ENCODE peak calls at places on chromosomes 3 and 15, in ten cellular contexts. Z is heart right ventricle, S is left lobe of liver, T is cardiac septum, U is NAMALWA, P is lung, H is T-helper 2 cell, I is KG1, Q is foreskin melanocyte, N is epithelial cell of esophagus. W is an unnamed sample.
A peak's percentile ranks its signal among the peaks of the same experiment; 100 is the strongest.

GRCh38 chr3:123272547-123272946 is 70.8 kb downstream of the SEC22A start:
- DNase-seq in Z (no peak), S (no peak), T (no peak), U (no peak), P (no peak), H (no peak), I (no peak), Q (peak; percentile 42), N (peak; percentile 63), W (no peak)

GRCh38 chr3:170344971-170345370 is 12.5 kb upstream of the SKIL start:
- DNase-seq in Z (no peak), S (no peak), T (no peak), U (no peak), P (no peak), H (no peak), I (no peak), Q (no peak), N (peak; percentile 57), W (peak; percentile 54)

GRCh38 chr3:43770426-43771103 is 79.8 kb downstream of the ABHD5 start:
- DNase-seq in Z (peak; percentile 72), S (peak; percentile 49), T (peak; percentile 85), U (no peak), P (peak; percentile 78), H (peak; percentile 47), I (no peak), Q (no peak), N (peak; percentile 24), W (no peak)

GRCh38 chr3:30689202-30689641 is 82.8 kb downstream of the TGFBR2 start:
- DNase-seq in Z (no peak), S (no peak), T (no peak), U (no peak), P (no peak), H (no peak), I (no peak), Q (peak; percentile 95), N (peak; percentile 51), W (peak; percentile 77)

GRCh38 chr3:28053759-28054158 is 187.7 kb upstream of the CMC1 start:
- DNase-seq in Z (no peak), S (no peak), T (no peak), U (no peak), P (no peak), H (no peak), I (no peak), Q (no peak), N (peak; percentile 86), W (peak; percentile 81)

GRCh38 chr15:98322551-98322950 is 325.8 kb upstream of the IGF1R start:
- DNase-seq in Z (no peak), S (no peak), T (no peak), U (no peak), P (no peak), H (no peak), I (no peak), Q (no peak), N (peak; percentile 51), W (no peak)

GRCh38 chr3:30826381-30827061 is 67.9 kb downstream of the GADL1 start:
- DNase-seq in Z (peak; percentile 16), S (no peak), T (no peak), U (no peak), P (no peak), H (no peak), I (no peak), Q (peak; percentile 19), N (no peak), W (peak; percentile 21)

GRCh38 chr3:50454671-50455070 is 48.8 kb downstream of the CACNA2D2 start:
- DNase-seq in Z (no peak), S (no peak), T (no peak), U (no peak), P (no peak), H (no peak), I (no peak), Q (no peak), N (no peak), W (no peak)

GRCh38 chr3:29582310-29582709 is 301.4 kb downstream of the RBMS3 start:
- DNase-seq in Z (no peak), S (no peak), T (no peak), U (no peak), P (no peak), H (no peak), I (no peak), Q (no peak), N (no peak), W (no peak)

GRCh38 chr3:16112910-16113504 is 61.5 kb upstream of the GALNT15 start:
- DNase-seq in Z (no peak), S (no peak), T (no peak), U (no peak), P (no peak), H (no peak), I (no peak), Q (no peak), N (peak; percentile 50), W (peak; percentile 77)

GRCh38 chr3:123817413-123817812 is 66.7 kb downstream of the MYLK start:
- DNase-seq in Z (no peak), S (no peak), T (no peak), U (no peak), P (no peak), H (no peak), I (no peak), Q (no peak), N (no peak), W (no peak)

GRCh38 chr15:77012868-77013267 is 17.9 kb downstream of the PSTPIP1 start:
- DNase-seq in Z (no peak), S (no peak), T (no peak), U (no peak), P (no peak), H (peak; percentile 76), I (no peak), Q (no peak), N (no peak), W (peak; percentile 66)

GRCh38 chr3:186849392-186849975 is 7.0 kb downstream of the ADIPOQ start:
- DNase-seq in Z (no peak), S (no peak), T (no peak), U (peak; percentile 84), P (no peak), H (peak; percentile 42), I (no peak), Q (no peak), N (peak; percentile 52), W (no peak)

GRCh38 chr3:49680493-49681231 is 6.5 kb downstream of the APEH start:
- DNase-seq in Z (no peak), S (no peak), T (no peak), U (no peak), P (no peak), H (no peak), I (no peak), Q (no peak), N (no peak), W (peak; percentile 92)

GRCh38 chr15:79193157-79193948 is 89.2 kb upstream of the ANKRD34C start:
- DNase-seq in Z (no peak), S (no peak), T (peak; percentile 31), U (no peak), P (no peak), H (no peak), I (no peak), Q (no peak), N (no peak), W (no peak)

GRCh38 chr15:39313881-39314280 is 267.0 kb upstream of the THBS1 start:
- DNase-seq in Z (no peak), S (no peak), T (no peak), U (no peak), P (no peak), H (no peak), I (no peak), Q (no peak), N (no peak), W (no peak)

GRCh38 chr3:124858275-124858674 is 28.9 kb downstream of the ITGB5 start:
- DNase-seq in Z (no peak), S (no peak), T (no peak), U (no peak), P (no peak), H (no peak), I (no peak), Q (no peak), N (no peak), W (no peak)

GRCh38 chr3:58899159-58899952 is 150.5 kb downstream of the CFAP20DC start:
- DNase-seq in Z (peak; percentile 66), S (no peak), T (peak; percentile 76), U (peak; percentile 6), P (peak; percentile 49), H (no peak), I (peak; percentile 22), Q (no peak), N (peak; percentile 9), W (no peak)

GRCh38 chr15:65629548-65629947 is 7.8 kb downstream of the SLC24A1 start:
- DNase-seq in Z (no peak), S (no peak), T (no peak), U (no peak), P (no peak), H (no peak), I (no peak), Q (no peak), N (no peak), W (no peak)

GRCh38 chr15:73996939-73997338 is 2.4 kb downstream of the PML start:
- DNase-seq in Z (peak; percentile 44), S (no peak), T (no peak), U (peak; percentile 78), P (no peak), H (peak; percentile 37), I (no peak), Q (peak; percentile 72), N (no peak), W (peak; percentile 87)

GRCh38 chr3:37768107-37768809 is 93.4 kb upstream of the CTDSPL start:
- DNase-seq in Z (no peak), S (no peak), T (no peak), U (no peak), P (no peak), H (no peak), I (no peak), Q (no peak), N (peak; percentile 15), W (no peak)

GRCh38 chr3:145721273-145721805 is 439.6 kb downstream of the PLOD2 start:
- DNase-seq in Z (no peak), S (no peak), T (no peak), U (no peak), P (no peak), H (no peak), I (no peak), Q (no peak), N (no peak), W (no peak)

GRCh38 chr3:12405432-12406272 is 78.6 kb upstream of the TSEN2 start:
- DNase-seq in Z (peak; percentile 83), S (peak; percentile 97), T (peak; percentile 88), U (no peak), P (peak; percentile 80), H (no peak), I (no peak), Q (no peak), N (peak; percentile 49), W (peak; percentile 45)

GRCh38 chr15:80371924-80372323 is 32.3 kb upstream of the ARNT2 start:
- DNase-seq in Z (no peak), S (no peak), T (no peak), U (no peak), P (no peak), H (no peak), I (no peak), Q (no peak), N (no peak), W (peak; percentile 80)

GRCh38 chr3:66383998-66384745 is 116.7 kb downstream of the LRIG1 start:
- DNase-seq in Z (no peak), S (no peak), T (no peak), U (no peak), P (no peak), H (no peak), I (no peak), Q (no peak), N (no peak), W (no peak)

GRCh38 chr15:38455096-38455495 is 1.2 kb downstream of the FAM98B start:
- DNase-seq in Z (no peak), S (no peak), T (no peak), U (peak; percentile 40), P (no peak), H (no peak), I (no peak), Q (no peak), N (peak; percentile 15), W (no peak)

GRCh38 chr3:188868803-188869202 is 303.0 kb upstream of the TPRG1 start:
- DNase-seq in Z (no peak), S (no peak), T (no peak), U (no peak), P (peak; percentile 46), H (no peak), I (no peak), Q (no peak), N (no peak), W (no peak)

GRCh38 chr3:31532587-31533168 is at the start of gene STT3B:
- DNase-seq in Z (peak; percentile 80), S (no peak), T (peak; percentile 92), U (peak; percentile 87), P (peak; percentile 84), H (no peak), I (peak; percentile 87), Q (no peak), N (peak; percentile 87), W (peak; percentile 94)

W was measured in osteoblast.